ENCODE peak calls at places on chromosome 16, in four cellular contexts. R is nephron progenitor cell, U is AG10803, T is ovary. W is an unnamed sample.

GRCh38 chr16:29811896-29812665 is at the start of gene PRRT2:
- DNase-seq in T (peak), R (peak), U (peak), W (no peak)

GRCh38 chr16:27242868-27243590 is 25.5 kb downstream of the NSMCE1 start:
- DNase-seq in T (no peak), U (peak), R (peak), W (no peak)

GRCh38 chr16:25065899-25066298 is 45.6 kb upstream of the LCMT1 start:
- DNase-seq in U (no peak), R (no peak), T (no peak), W (no peak)

GRCh38 chr16:75820672-75821071 is 94.4 kb upstream of the CPHXL start:
- DNase-seq in U (no peak), R (no peak), T (no peak), W (peak)

GRCh38 chr16:49280022-49280741 is 1.5 kb downstream of the CBLN1 start:
- DNase-seq in U (no peak), R (peak), T (no peak), W (no peak)

GRCh38 chr16:48687421-48688038 is 77.5 kb upstream of the N4BP1 start:
- DNase-seq in T (peak), U (peak), R (peak), W (peak)

GRCh38 chr16:78310990-78311561 is 211.6 kb downstream of the WWOX start:
- DNase-seq in T (no peak), U (peak), R (peak), W (no peak)

GRCh38 chr16:3013491-3013951 is 798 bp downstream of the CLDN9 start:
- DNase-seq in R (no peak), T (no peak), U (no peak), W (no peak)

GRCh38 chr16:4696905-4697866 is 3.8 kb downstream of the NUDT16L1 start:
- DNase-seq in R (no peak), T (peak), U (no peak), W (no peak)

GRCh38 chr16:50743575-50744225 is 1.8 kb downstream of the CYLD start:
- DNase-seq in T (no peak), R (no peak), U (no peak), W (no peak)

GRCh38 chr16:89645122-89645521 is 12.4 kb downstream of the CHMP1A start:
- DNase-seq in R (no peak), U (no peak), T (no peak), W (no peak)

GRCh38 chr16:28923652-28924398 is 1.2 kb downstream of the RABEP2 start:
- DNase-seq in R (no peak), U (no peak), T (no peak), W (no peak)

GRCh38 chr16:47834485-47835024 is 321.2 kb downstream of the ABCC12 start:
- DNase-seq in T (no peak), R (no peak), U (no peak), W (no peak)

GRCh38 chr16:29744541-29745101 is 1.2 kb downstream of the C16orf54 start:
- DNase-seq in T (no peak), U (no peak), R (no peak), W (no peak)

GRCh38 chr16:13036600-13036999 is 135.2 kb downstream of the SHISA9 start:
- DNase-seq in U (peak), R (peak), T (no peak), W (peak)

GRCh38 chr16:48317614-48318013 is 67.6 kb downstream of the SIAH1 start:
- DNase-seq in R (no peak), T (no peak), U (peak), W (peak)

GRCh38 chr16:27679899-27680298 is 130.0 kb downstream of the KATNIP start:
- DNase-seq in R (no peak), T (no peak), U (no peak), W (no peak)

GRCh38 chr16:363110-364090 is 6.9 kb downstream of the MRPL28 start:
- DNase-seq in T (no peak), U (no peak), R (no peak), W (no peak)

GRCh38 chr16:10266809-10267208 is 84.6 kb upstream of the GRIN2A start:
- DNase-seq in T (no peak), U (no peak), R (no peak), W (no peak)

GRCh38 chr16:8777217-8777616 is 20.2 kb downstream of the TMEM186 start:
- DNase-seq in R (no peak), T (no peak), U (no peak), W (no peak)

GRCh38 chr16:8775359-8775758 is 22.1 kb downstream of the TMEM186 start:
- DNase-seq in R (no peak), T (no peak), U (no peak), W (no peak)

GRCh38 chr16:8776193-8776592 is 21.2 kb downstream of the TMEM186 start:
- DNase-seq in T (no peak), R (no peak), U (no peak), W (no peak)

GRCh38 chr16:8773537-8773936 is 23.9 kb downstream of the TMEM186 start:
- DNase-seq in U (no peak), T (no peak), R (no peak), W (no peak)

DNA sequence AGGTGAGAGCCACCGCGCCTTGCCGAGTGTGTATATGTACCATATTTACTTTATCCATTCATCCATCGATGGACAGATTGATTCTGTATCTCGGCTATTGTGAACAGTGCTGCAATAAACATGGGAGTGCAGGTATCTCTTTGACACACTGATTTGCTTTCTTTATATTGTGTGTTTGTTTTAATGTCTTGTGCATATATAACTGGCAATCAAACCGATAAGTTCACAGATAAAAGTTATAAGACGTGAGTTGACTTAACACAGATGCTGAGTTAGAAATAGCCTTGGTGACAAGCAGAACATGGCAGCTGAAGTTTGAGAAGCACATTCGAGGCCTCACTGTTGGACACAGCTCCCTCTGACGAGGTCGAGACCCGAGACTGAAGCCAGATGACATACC is 23.2 kb downstream of the TMEM186 start:
- DNase-seq in R (no peak), U (no peak), T (no peak), W (no peak)
- TF ChIP-seq CTCF in R (no peak), U (no peak), T (no peak), W (no peak)

GRCh38 chr16:88534731-88535141 is 35.5 kb upstream of the ZC3H18 start:
- DNase-seq in T (peak), R (peak), U (peak), W (peak)
- TF ChIP-seq CTCF in T (no peak), R (no peak), U (peak), W (peak)

GRCh38 chr16:85452364-85453178 is 160.6 kb upstream of the GSE1 start:
- DNase-seq in R (no peak), T (no peak), U (no peak), W (no peak)

GRCh38 chr16:85455534-85455933 is 157.6 kb upstream of the GSE1 start:
- DNase-seq in U (no peak), R (no peak), T (peak), W (no peak)

GRCh38 chr16:85453179-85453678 is 159.9 kb upstream of the GSE1 start:
- DNase-seq in T (no peak), U (no peak), R (no peak), W (no peak)

GRCh38 chr16:85453701-85454100 is 159.4 kb upstream of the GSE1 start:
- DNase-seq in T (no peak), U (no peak), R (no peak), W (no peak)

DNA sequence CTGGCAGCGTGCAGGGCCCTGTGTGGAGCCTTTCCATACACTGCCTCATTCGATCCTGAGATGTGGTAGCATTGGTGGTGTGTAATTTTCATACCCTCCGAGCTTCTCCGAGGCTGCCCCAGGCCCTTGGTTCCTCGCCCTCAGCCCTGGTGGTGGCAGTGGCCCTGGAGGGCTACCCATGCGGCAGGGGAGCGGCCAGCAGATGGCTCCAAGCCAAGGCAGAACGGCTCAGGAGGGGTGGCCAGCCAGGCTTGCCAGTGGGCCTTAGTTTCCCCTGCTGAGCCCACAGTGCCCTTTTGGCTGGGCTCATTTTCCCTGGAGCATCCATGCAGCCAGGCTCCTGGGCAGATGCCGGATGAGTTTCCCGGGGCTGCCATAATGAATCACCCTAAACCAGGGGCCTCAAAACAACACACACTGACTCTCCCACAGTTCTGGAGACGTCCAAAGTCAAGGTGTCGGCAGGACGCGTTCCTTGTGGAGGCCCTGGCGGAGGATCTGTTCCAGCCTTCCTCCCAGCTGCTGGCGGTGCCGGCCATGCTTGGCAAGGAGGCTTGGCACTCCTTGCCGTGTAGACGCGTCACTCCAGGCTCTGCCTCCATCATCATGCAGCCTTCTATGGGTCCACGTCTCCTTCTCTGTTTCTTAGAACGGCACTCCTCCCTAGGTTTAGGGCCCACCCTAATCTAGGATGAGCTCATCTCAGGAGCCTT is 158.8 kb upstream of the GSE1 start:
- DNase-seq in T (peak), R (no peak), U (no peak), W (no peak)
- TF ChIP-seq CTCF in T (no peak), R (no peak), U (no peak), W (no peak)

GRCh38 chr16:67170168-67170947 is at the start of gene NOL3:
- DNase-seq in T (peak), U (peak), R (peak), W (peak)
- TF ChIP-seq CTCF in T (no peak), U (peak), R (no peak), W (no peak)

GRCh38 chr16:86073103-86073625 is 174.2 kb downstream of the IRF8 start:
- DNase-seq in T (no peak), U (no peak), R (no peak), W (no peak)
- TF ChIP-seq CTCF in T (no peak), U (no peak), R (no peak), W (no peak)

DNA sequence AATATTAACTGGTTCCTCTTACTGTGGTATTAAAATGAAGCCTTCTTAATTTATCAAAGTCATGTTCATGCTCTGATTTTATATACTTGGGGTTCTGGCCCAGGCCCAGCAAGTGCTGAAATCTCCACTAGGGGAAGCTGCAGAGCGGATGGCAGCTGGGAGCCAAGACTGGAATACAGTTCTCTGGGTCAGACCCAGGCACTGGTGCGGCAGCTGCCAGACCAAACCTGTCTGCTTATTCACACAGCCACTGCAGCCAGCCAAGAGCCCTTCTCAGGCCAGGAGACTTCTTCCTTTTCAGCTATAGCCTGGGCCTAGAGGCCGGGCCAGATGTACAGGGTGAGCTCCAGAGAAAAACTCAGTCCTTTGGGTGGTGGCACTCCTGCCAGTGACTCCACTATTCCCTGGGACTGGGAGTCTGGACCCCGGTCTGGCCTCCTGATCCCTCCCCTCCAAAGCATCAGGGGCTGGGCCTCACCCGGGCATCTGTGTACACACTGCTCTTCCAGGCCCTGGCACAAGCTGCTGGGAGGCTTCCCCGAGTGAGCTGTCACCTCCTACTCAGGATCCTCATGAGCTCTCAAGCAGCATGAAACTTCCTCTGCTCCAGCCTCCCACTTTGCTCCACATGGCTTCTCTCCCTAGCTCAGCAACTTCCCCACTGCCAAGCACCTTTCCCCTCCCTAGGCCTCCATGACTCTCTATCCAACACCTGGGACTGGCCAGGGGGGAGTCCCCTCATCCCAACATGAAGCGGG is 24.4 kb downstream of the ATP6V0D1 start:
- DNase-seq in R (no peak), U (peak), T (peak), W (peak)
- TF ChIP-seq CTCF in R (peak), U (peak), T (peak), W (peak)

DNA sequence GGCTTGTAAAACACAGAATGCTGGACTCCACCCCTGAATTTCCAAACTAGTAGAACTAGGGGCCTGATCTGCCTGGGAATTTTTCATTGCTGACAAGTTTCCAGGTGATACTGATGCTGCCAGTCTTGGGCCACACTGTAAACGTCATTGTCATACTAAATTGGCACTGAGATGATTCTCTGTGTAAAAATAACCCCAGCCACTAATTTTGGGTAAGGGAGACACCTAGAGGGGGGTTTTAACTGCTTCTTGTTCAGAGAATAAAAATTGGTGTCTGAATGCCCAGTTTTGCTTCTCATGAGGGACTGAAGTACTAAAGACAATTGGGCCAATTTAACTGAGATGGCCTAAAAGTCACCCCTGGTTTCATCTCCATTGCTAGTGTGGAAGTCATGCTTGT is 5.0 kb upstream of the CDH13 start:
- DNase-seq in R (no peak), T (no peak), U (no peak), W (peak)
- TF ChIP-seq CTCF in R (no peak), T (no peak), U (peak), W (no peak)

DNA sequence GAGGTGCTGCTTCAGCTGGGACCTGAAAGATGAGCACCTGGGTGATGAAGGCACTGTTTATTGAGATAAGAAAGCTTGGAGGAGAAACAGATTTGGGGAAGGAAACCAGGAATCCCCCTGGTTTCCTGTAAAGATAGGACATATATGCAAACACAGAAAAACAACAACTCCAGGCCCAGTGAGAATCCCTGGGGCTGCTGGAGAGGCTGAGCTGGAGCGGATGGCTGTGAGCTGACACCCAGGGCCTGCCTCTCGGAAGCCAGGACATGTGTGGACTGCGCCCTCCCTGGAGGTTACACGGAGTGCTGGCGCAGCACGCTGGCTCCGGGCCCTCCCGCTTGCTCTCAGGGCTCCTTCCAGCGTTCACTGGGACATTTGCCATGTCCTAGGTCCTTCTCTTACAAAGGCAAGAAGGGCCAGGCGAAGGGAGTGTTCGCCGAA is 57.5 kb downstream of the CYB5B start:
- DNase-seq in R (no peak), U (peak), T (peak), W (peak)
- TF ChIP-seq CTCF in R (no peak), U (peak), T (no peak), W (no peak)

GRCh38 chr16:54817432-54817831 is 113.2 kb upstream of the IRX5 start:
- DNase-seq in T (no peak), R (peak), U (peak), W (peak)
- TF ChIP-seq CTCF in T (no peak), R (no peak), U (peak), W (peak)

GRCh38 chr16:85477801-85478363 is 135.2 kb upstream of the GSE1 start:
- DNase-seq in T (no peak), U (no peak), R (no peak), W (peak)

GRCh38 chr16:85481738-85482137 is 131.4 kb upstream of the GSE1 start:
- DNase-seq in U (no peak), R (no peak), T (no peak), W (no peak)

GRCh38 chr16:85480727-85481101 is 132.4 kb upstream of the GSE1 start:
- DNase-seq in T (no peak), U (no peak), R (no peak), W (no peak)

GRCh38 chr16:85481206-85481605 is 131.9 kb upstream of the GSE1 start:
- DNase-seq in T (no peak), U (no peak), R (no peak), W (no peak)

DNA sequence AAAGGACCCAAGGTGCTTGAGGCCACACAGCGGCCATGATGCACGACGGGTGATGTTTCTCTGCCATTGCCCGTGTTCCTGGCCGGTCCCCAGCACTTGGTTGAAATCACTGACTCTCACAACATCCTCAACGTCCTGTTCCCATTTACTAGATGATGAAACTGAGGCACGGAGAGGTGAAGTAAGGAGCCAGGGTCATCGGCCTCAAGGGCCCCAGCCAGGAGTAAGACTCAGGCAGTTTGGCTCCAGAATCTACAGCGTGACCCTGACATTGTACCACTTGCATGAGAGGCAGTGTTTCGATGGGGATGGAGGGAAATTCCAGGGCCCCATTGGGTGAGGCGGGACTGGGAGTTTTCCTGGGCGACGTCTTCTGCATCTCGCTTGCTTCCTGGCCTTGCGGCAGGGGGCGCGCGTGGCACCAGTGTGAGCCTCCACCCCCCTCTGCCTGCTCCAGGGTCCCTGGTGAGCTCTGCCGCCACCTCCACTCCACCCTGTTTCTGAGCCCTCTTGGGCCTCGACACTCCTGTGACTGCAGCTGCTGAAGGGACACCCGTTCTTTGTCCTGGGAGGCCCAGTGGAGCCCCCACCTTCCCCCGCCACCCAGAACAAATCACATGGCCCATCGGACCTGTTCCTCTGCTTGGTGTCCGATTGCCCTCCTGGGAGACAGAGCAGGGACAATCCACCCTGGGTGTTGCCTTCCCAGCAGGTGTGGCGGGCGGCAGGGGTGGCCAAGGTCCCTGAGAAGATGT is 133.0 kb upstream of the GSE1 start:
- DNase-seq in U (no peak), T (no peak), R (peak), W (no peak)
- TF ChIP-seq CTCF in U (peak), T (no peak), R (peak), W (no peak)